ENCODE peak calls at places on chromosomes 13 and 19, in four cellular contexts. One of them, this sample, is unnamed.

GRCh38 chr19:3660493-3661219 is 34.1 kb upstream of the CACTIN start:
- DNase-seq in activated CD8-positive, alpha-beta memory T cell treated with anti-CD3 and anti-CD28 coated beads for 4 hours: no peak
- DNase-seq in stimulated activated CD4-positive, alpha-beta T cell treated with anti-CD3 and anti-CD28 coated beads, TNF-alpha, amount 100 ng/mL, for 4 hours: no peak
- DNase-seq in ACHN: no peak
- DNase-seq in this sample: no peak

GRCh38 chr19:3186377-3186688 is 603 bp downstream of the NCLN start:
- DNase-seq in stimulated activated CD4-positive, alpha-beta T cell treated with anti-CD3 and anti-CD28 coated beads, TNF-alpha, amount 100 ng/mL, for 4 hours: no peak
- DNase-seq in activated CD8-positive, alpha-beta memory T cell treated with anti-CD3 and anti-CD28 coated beads for 4 hours: no peak
- DNase-seq in ACHN: no peak
- DNase-seq in this sample: no peak

GRCh38 chr13:73336789-73337188 is 278.0 kb downstream of the KLF5 start:
- DNase-seq in ACHN: no peak
- DNase-seq in stimulated activated CD4-positive, alpha-beta T cell treated with anti-CD3 and anti-CD28 coated beads, TNF-alpha, amount 100 ng/mL, for 4 hours: no peak
- DNase-seq in activated CD8-positive, alpha-beta memory T cell treated with anti-CD3 and anti-CD28 coated beads for 4 hours: no peak
- DNase-seq in this sample: no peak

GRCh38 chr19:48646912-48647216 is 877 bp upstream of the CA11 start:
- DNase-seq in ACHN: no peak
- DNase-seq in activated CD8-positive, alpha-beta memory T cell treated with anti-CD3 and anti-CD28 coated beads for 4 hours: no peak
- DNase-seq in stimulated activated CD4-positive, alpha-beta T cell treated with anti-CD3 and anti-CD28 coated beads, TNF-alpha, amount 100 ng/mL, for 4 hours: no peak
- DNase-seq in this sample: no peak

GRCh38 chr13:71320452-71320851 is 546.6 kb downstream of the DACH1 start:
- DNase-seq in activated CD8-positive, alpha-beta memory T cell treated with anti-CD3 and anti-CD28 coated beads for 4 hours: no peak
- DNase-seq in ACHN: peak; percentile 28
- DNase-seq in stimulated activated CD4-positive, alpha-beta T cell treated with anti-CD3 and anti-CD28 coated beads, TNF-alpha, amount 100 ng/mL, for 4 hours: no peak
- DNase-seq in this sample: no peak

GRCh38 chr13:25683056-25683455 is 311.3 kb downstream of the ATP8A2 start:
- DNase-seq in activated CD8-positive, alpha-beta memory T cell treated with anti-CD3 and anti-CD28 coated beads for 4 hours: no peak
- DNase-seq in stimulated activated CD4-positive, alpha-beta T cell treated with anti-CD3 and anti-CD28 coated beads, TNF-alpha, amount 100 ng/mL, for 4 hours: no peak
- DNase-seq in ACHN: no peak
- DNase-seq in this sample: no peak

GRCh38 chr13:99342723-99343315 is 35.6 kb upstream of the GPR183 start:
- DNase-seq in ACHN: no peak
- DNase-seq in activated CD8-positive, alpha-beta memory T cell treated with anti-CD3 and anti-CD28 coated beads for 4 hours: no peak
- DNase-seq in stimulated activated CD4-positive, alpha-beta T cell treated with anti-CD3 and anti-CD28 coated beads, TNF-alpha, amount 100 ng/mL, for 4 hours: no peak
- DNase-seq in this sample: no peak

GRCh38 chr13:105925496-105925895 is 610.0 kb downstream of the EFNB2 start:
- DNase-seq in stimulated activated CD4-positive, alpha-beta T cell treated with anti-CD3 and anti-CD28 coated beads, TNF-alpha, amount 100 ng/mL, for 4 hours: no peak
- DNase-seq in activated CD8-positive, alpha-beta memory T cell treated with anti-CD3 and anti-CD28 coated beads for 4 hours: no peak
- DNase-seq in ACHN: no peak
- DNase-seq in this sample: no peak

GRCh38 chr13:112781881-112782361 is 92.1 kb downstream of the ATP11A start:
- DNase-seq in ACHN: no peak
- DNase-seq in stimulated activated CD4-positive, alpha-beta T cell treated with anti-CD3 and anti-CD28 coated beads, TNF-alpha, amount 100 ng/mL, for 4 hours: no peak
- DNase-seq in activated CD8-positive, alpha-beta memory T cell treated with anti-CD3 and anti-CD28 coated beads for 4 hours: no peak
- DNase-seq in this sample: no peak

GRCh38 chr19:18662972-18663732 is 20.3 kb upstream of the CRTC1 start:
- DNase-seq in activated CD8-positive, alpha-beta memory T cell treated with anti-CD3 and anti-CD28 coated beads for 4 hours: no peak
- DNase-seq in ACHN: no peak
- DNase-seq in stimulated activated CD4-positive, alpha-beta T cell treated with anti-CD3 and anti-CD28 coated beads, TNF-alpha, amount 100 ng/mL, for 4 hours: no peak
- DNase-seq in this sample: no peak

GRCh38 chr13:38685974-38686571 is 804 bp upstream of the FREM2 start:
- DNase-seq in ACHN: peak; percentile 51
- DNase-seq in activated CD8-positive, alpha-beta memory T cell treated with anti-CD3 and anti-CD28 coated beads for 4 hours: no peak
- DNase-seq in stimulated activated CD4-positive, alpha-beta T cell treated with anti-CD3 and anti-CD28 coated beads, TNF-alpha, amount 100 ng/mL, for 4 hours: no peak
- DNase-seq in this sample: no peak

GRCh38 chr13:104740616-104741222 is 1674.5 kb upstream of the SLC10A2 start:
- DNase-seq in stimulated activated CD4-positive, alpha-beta T cell treated with anti-CD3 and anti-CD28 coated beads, TNF-alpha, amount 100 ng/mL, for 4 hours: no peak
- DNase-seq in ACHN: no peak
- DNase-seq in activated CD8-positive, alpha-beta memory T cell treated with anti-CD3 and anti-CD28 coated beads for 4 hours: no peak
- DNase-seq in this sample: no peak

GRCh38 chr19:4083677-4084546 is 17.2 kb upstream of the ZBTB7A start:
- DNase-seq in stimulated activated CD4-positive, alpha-beta T cell treated with anti-CD3 and anti-CD28 coated beads, TNF-alpha, amount 100 ng/mL, for 4 hours: no peak
- DNase-seq in ACHN: no peak
- DNase-seq in activated CD8-positive, alpha-beta memory T cell treated with anti-CD3 and anti-CD28 coated beads for 4 hours: no peak
- DNase-seq in this sample: no peak

GRCh38 chr19:18915639-18916038 is 3.5 kb downstream of the COPE start:
- DNase-seq in activated CD8-positive, alpha-beta memory T cell treated with anti-CD3 and anti-CD28 coated beads for 4 hours: no peak
- DNase-seq in stimulated activated CD4-positive, alpha-beta T cell treated with anti-CD3 and anti-CD28 coated beads, TNF-alpha, amount 100 ng/mL, for 4 hours: no peak
- DNase-seq in ACHN: peak; percentile 53
- DNase-seq in this sample: no peak

GRCh38 chr13:31742102-31742695 is 2.9 kb downstream of the RXFP2 start:
- DNase-seq in stimulated activated CD4-positive, alpha-beta T cell treated with anti-CD3 and anti-CD28 coated beads, TNF-alpha, amount 100 ng/mL, for 4 hours: peak; percentile 13
- DNase-seq in activated CD8-positive, alpha-beta memory T cell treated with anti-CD3 and anti-CD28 coated beads for 4 hours: peak; percentile 21
- DNase-seq in ACHN: peak; percentile 50
- DNase-seq in this sample: peak; percentile 44

GRCh38 chr19:5093297-5093858 is 124.5 kb downstream of the KDM4B start:
- DNase-seq in ACHN: no peak
- DNase-seq in stimulated activated CD4-positive, alpha-beta T cell treated with anti-CD3 and anti-CD28 coated beads, TNF-alpha, amount 100 ng/mL, for 4 hours: no peak
- DNase-seq in activated CD8-positive, alpha-beta memory T cell treated with anti-CD3 and anti-CD28 coated beads for 4 hours: no peak
- DNase-seq in this sample: no peak

GRCh38 chr13:110517505-110518149 is 43.9 kb downstream of the RAB20 start:
- DNase-seq in activated CD8-positive, alpha-beta memory T cell treated with anti-CD3 and anti-CD28 coated beads for 4 hours: no peak
- DNase-seq in ACHN: no peak
- DNase-seq in stimulated activated CD4-positive, alpha-beta T cell treated with anti-CD3 and anti-CD28 coated beads, TNF-alpha, amount 100 ng/mL, for 4 hours: no peak
- DNase-seq in this sample: no peak

GRCh38 chr19:1513492-1514294 is 874 bp upstream of the ADAMTSL5 start:
- DNase-seq in stimulated activated CD4-positive, alpha-beta T cell treated with anti-CD3 and anti-CD28 coated beads, TNF-alpha, amount 100 ng/mL, for 4 hours: peak; percentile 42
- DNase-seq in ACHN: peak; percentile 64
- DNase-seq in activated CD8-positive, alpha-beta memory T cell treated with anti-CD3 and anti-CD28 coated beads for 4 hours: peak; percentile 42
- DNase-seq in this sample: no peak